ENCODE peak calls at places on chromosomes 3 and 15, in eight cellular contexts. E is PC-3, W is hepatocyte, V is MM.1S, U is HCT116, N is neural progenitor cell, B is SK-N-SH, S is GM23338. Z is an unnamed sample.
A peak's percentile ranks its signal among the peaks of the same experiment; 100 is the strongest.

GRCh38 chr15:75164625-75165024 is 37.1 kb upstream of the C15orf39 start:
- DNase-seq in E (no peak), W (no peak), V (no peak), U (no peak), N (no peak), B (no peak), S (peak; percentile 70), Z (no peak)

GRCh38 chr15:71493526-71493925 is 316.8 kb upstream of the NR2E3 start:
- DNase-seq in E (no peak), W (no peak), V (no peak), U (no peak), N (no peak), B (no peak), S (no peak), Z (no peak)

GRCh38 chr3:119880966-119881365 is 99.1 kb downstream of the NR1I2 start:
- DNase-seq in E (no peak), W (no peak), V (no peak), U (no peak), N (no peak), B (no peak), S (no peak), Z (no peak)

GRCh38 chr3:71497367-71497925 is 86.1 kb downstream of the FOXP1 start:
- DNase-seq in E (no peak), W (no peak), V (no peak), U (no peak), N (peak; percentile 26), B (no peak), S (peak; percentile 58), Z (no peak)

GRCh38 chr3:116350119-116350733 is 95.1 kb downstream of the LSAMP start:
- DNase-seq in E (no peak), W (no peak), V (no peak), U (no peak), N (no peak), B (peak; percentile 16), S (no peak), Z (no peak)

GRCh38 chr3:13103416-13104058 is 30.3 kb upstream of the IQSEC1 start:
- DNase-seq in E (no peak), W (no peak), V (no peak), U (no peak), N (no peak), B (no peak), S (no peak), Z (no peak)

GRCh38 chr3:160956785-160957184 is 148.4 kb downstream of the B3GALNT1 start:
- DNase-seq in E (peak; percentile 74), W (no peak), V (peak; percentile 39), U (no peak), N (no peak), B (no peak), S (peak; percentile 45), Z (peak; percentile 42)

GRCh38 chr15:58086479-58086878 is 21.0 kb upstream of the ALDH1A2 start:
- DNase-seq in E (peak; percentile 45), W (no peak), V (no peak), U (no peak), N (no peak), B (no peak), S (no peak), Z (no peak)

GRCh38 chr3:32432045-32432710 is 40.5 kb downstream of the CMTM7 start:
- DNase-seq in E (no peak), W (no peak), V (no peak), U (no peak), N (no peak), B (no peak), S (no peak), Z (no peak)

GRCh38 chr3:195800240-195800639 is 11.5 kb downstream of the MUC4 start:
- DNase-seq in E (no peak), W (no peak), V (no peak), U (no peak), N (no peak), B (no peak), S (no peak), Z (no peak)

GRCh38 chr3:16723994-16724393 is 118.8 kb upstream of the DAZL start:
- DNase-seq in E (peak; percentile 62), W (peak; percentile 12), V (peak; percentile 64), U (peak; percentile 4), N (peak; percentile 82), B (no peak), S (peak; percentile 85), Z (peak; percentile 13)

GRCh38 chr3:183306798-183307671 is 54.0 kb downstream of the B3GNT5 start:
- DNase-seq in E (peak; percentile 81), W (peak; percentile 87), V (peak; percentile 96), U (no peak), N (no peak), B (no peak), S (no peak), Z (peak; percentile 10)

GRCh38 chr3:157136647-157137387 is 23.1 kb downstream of the CCNL1 start:
- DNase-seq in E (peak; percentile 63), W (peak; percentile 70), V (peak; percentile 98), U (no peak), N (no peak), B (no peak), S (no peak), Z (no peak)

GRCh38 chr3:9695322-9695721 is 8.3 kb upstream of the CPNE9 start:
- DNase-seq in E (no peak), W (no peak), V (no peak), U (no peak), N (peak; percentile 43), B (no peak), S (no peak), Z (no peak)

GRCh38 chr15:71730277-71731144 is 79.8 kb upstream of the NR2E3 start:
- DNase-seq in E (peak; percentile 76), W (peak; percentile 78), V (peak; percentile 70), U (peak; percentile 43), N (peak; percentile 62), B (peak; percentile 71), S (peak; percentile 80), Z (peak; percentile 61)

DNA sequence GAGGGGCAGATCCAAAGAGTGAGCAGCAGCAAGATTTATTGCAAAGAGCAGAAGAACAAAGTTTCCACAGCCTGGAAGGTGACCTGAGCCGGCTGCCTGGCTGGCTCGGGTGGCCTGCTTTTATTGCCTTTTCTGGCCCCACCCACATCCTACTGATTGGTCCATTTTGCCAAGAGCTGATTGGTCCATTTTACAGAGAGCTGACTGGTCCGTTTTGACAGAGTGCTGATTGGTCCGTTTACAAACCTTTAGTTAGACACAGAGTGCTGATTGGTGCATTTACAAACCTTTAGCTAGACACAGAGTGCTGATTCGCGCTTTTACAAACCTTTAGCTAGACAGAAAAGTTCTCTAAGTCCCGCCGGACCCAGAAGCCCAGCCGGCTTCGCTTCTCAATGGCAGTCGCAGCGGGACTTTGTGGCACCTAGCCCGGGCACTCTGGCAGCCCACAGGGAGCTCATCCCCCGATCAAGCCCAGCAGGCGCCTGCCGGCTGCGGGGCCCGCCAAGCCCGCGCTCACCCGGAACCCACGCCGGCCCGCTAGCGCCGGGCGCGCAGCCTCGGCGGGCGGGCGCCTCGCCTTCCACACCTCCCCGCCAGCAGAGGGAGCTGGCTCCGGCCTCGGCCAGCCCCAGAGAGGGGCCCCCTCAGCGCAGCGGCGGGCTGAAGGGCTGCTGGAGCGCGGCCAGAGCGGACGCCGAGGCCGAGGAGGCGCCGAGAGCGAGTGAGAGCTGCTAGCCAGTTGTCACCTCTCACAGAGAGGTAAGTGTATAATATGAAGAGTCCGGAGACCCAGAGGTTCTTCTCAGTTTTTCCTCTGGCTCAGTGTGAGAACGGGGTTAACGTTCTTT is 339.2 kb downstream of the CHL1 start:
- DNase-seq in E (no peak), W (peak; percentile 39), V (no peak), U (no peak), N (peak; percentile 51), B (peak; percentile 70), S (peak; percentile 72), Z (no peak)
- TF ChIP-seq CTCF in E (no peak), W (no peak), V (no peak), U (no peak), N (peak; percentile 44), B (peak; percentile 51), S (peak; percentile 74), Z (no peak)

GRCh38 chr3:42500909-42501308 is 1.5 kb upstream of the VIPR1 start:
- DNase-seq in E (no peak), W (no peak), V (no peak), U (no peak), N (no peak), B (no peak), S (peak; percentile 53), Z (no peak)

GRCh38 chr3:42501321-42501680 is 1.1 kb upstream of the VIPR1 start:
- DNase-seq in E (no peak), W (no peak), V (no peak), U (no peak), N (peak; percentile 64), B (peak; percentile 44), S (peak; percentile 73), Z (no peak)

GRCh38 chr3:42503251-42503924 is 945 bp downstream of the VIPR1 start:
- DNase-seq in E (no peak), W (no peak), V (no peak), U (no peak), N (no peak), B (no peak), S (no peak), Z (no peak)

GRCh38 chr3:42502429-42503250 is at the start of gene VIPR1:
- DNase-seq in E (peak; percentile 92), W (peak; percentile 93), V (peak; percentile 91), U (peak; percentile 73), N (peak; percentile 94), B (peak; percentile 92), S (peak; percentile 95), Z (peak; percentile 79)

GRCh38 chr3:42501681-42502428 is 588 bp upstream of the VIPR1 start:
- DNase-seq in E (peak; percentile 65), W (peak; percentile 82), V (peak; percentile 59), U (no peak), N (peak; percentile 67), B (peak; percentile 85), S (peak; percentile 57), Z (peak; percentile 22)
- H2AFZ ChIP-seq in E (peak overlapping the region; percentile 86), W (peak overlapping the region; percentile 81), V (peak overlapping the region; percentile 97), U (peak overlapping the region; percentile 64), N (peak overlapping the region; percentile 95), B (no peak overlapping the region), S (peak overlapping the region; percentile 100), Z (peak overlapping the region; percentile 48)

GRCh38 chr3:194543550-194543949 is 56.7 kb upstream of the ATP13A3 start:
- DNase-seq in E (no peak), W (no peak), V (no peak), U (no peak), N (no peak), B (no peak), S (no peak), Z (no peak)

GRCh38 chr3:194552327-194552949 is 65.6 kb upstream of the ATP13A3 start:
- DNase-seq in E (no peak), W (no peak), V (no peak), U (no peak), N (no peak), B (no peak), S (no peak), Z (no peak)

GRCh38 chr3:194548346-194549321 is 61.8 kb upstream of the ATP13A3 start:
- DNase-seq in E (no peak), W (peak; percentile 19), V (no peak), U (no peak), N (no peak), B (no peak), S (no peak), Z (no peak)

GRCh38 chr3:194549853-194550252 is 63.1 kb upstream of the ATP13A3 start:
- DNase-seq in E (no peak), W (no peak), V (no peak), U (no peak), N (no peak), B (no peak), S (no peak), Z (no peak)

GRCh38 chr3:194547042-194547441 is 60.2 kb upstream of the ATP13A3 start:
- DNase-seq in E (no peak), W (no peak), V (no peak), U (no peak), N (no peak), B (no peak), S (no peak), Z (no peak)
- TF ChIP-seq EZH2phosphoT487 in E (no peak), W (no peak), V (no peak), U (no peak), N (no peak), B (no peak), S (no peak), Z (no peak)

GRCh38 chr3:79517766-79518413 is 249.9 kb downstream of the ROBO1 start:
- DNase-seq in E (peak; percentile 66), W (peak; percentile 55), V (no peak), U (no peak), N (peak; percentile 60), B (peak; percentile 29), S (peak; percentile 70), Z (peak; percentile 1)
- TF ChIP-seq CTCF in E (peak; percentile 83), W (peak; percentile 70), V (peak; percentile 58), U (peak; percentile 33), N (peak; percentile 81), B (peak; percentile 75), S (peak; percentile 90), Z (peak; percentile 66)

Z was measured in OCI-LY7.